ENCODE peak calls at places on chromosome 13, in four cellular contexts. P is GM20000, W is AG04450, V is uterus. O is an unnamed sample.

GRCh38 chr13:102978168-102978567 is 88.0 kb downstream of the SLC10A2 start:
- DNase-seq in W (no peak), V (no peak), P (no peak), O (no peak)

GRCh38 chr13:80988752-80989151 is 647.8 kb upstream of the SPRY2 start:
- DNase-seq in P (no peak), W (no peak), V (no peak), O (no peak)

GRCh38 chr13:97542102-97542501 is 108.1 kb downstream of the RAP2A start:
- DNase-seq in V (no peak), W (no peak), P (no peak), O (no peak)

GRCh38 chr13:46995874-46996273 is 99.0 kb upstream of the HTR2A start:
- DNase-seq in P (peak; percentile 34), V (no peak), W (no peak), O (no peak)

GRCh38 chr13:94454906-94455305 is 24.6 kb downstream of the DCT start:
- DNase-seq in W (no peak), P (no peak), V (no peak), O (no peak)

GRCh38 chr13:77397636-77398035 is 70.7 kb upstream of the MYCBP2 start:
- DNase-seq in W (no peak), P (no peak), V (no peak), O (no peak)

GRCh38 chr13:113105032-113105993 is at the start of gene F7:
- DNase-seq in W (no peak), P (no peak), V (no peak), O (no peak)

GRCh38 chr13:113736258-113736731 is 22.7 kb upstream of the TMEM255B start:
- DNase-seq in V (no peak), P (no peak), W (no peak), O (no peak)

GRCh38 chr13:74747186-74747955 is 613.2 kb upstream of the KLF12 start:
- DNase-seq in P (no peak), V (no peak), W (no peak), O (no peak)

GRCh38 chr13:69124996-69125395 is 982.6 kb upstream of the ATXN8OS start:
- DNase-seq in W (no peak), V (no peak), P (no peak), O (no peak)

GRCh38 chr13:98729526-98730057 is 22.9 kb downstream of the SLC15A1 start:
- DNase-seq in V (no peak), W (no peak), P (no peak), O (no peak)

GRCh38 chr13:113836917-113837553 is 26.8 kb downstream of the GAS6 start:
- DNase-seq in W (peak; percentile 62), P (peak; percentile 46), V (peak; percentile 82), O (no peak)

GRCh38 chr13:102770435-102770834 is 3.2 kb downstream of the TEX30 start:
- DNase-seq in W (no peak), P (no peak), V (no peak), O (no peak)

GRCh38 chr13:100674363-100674847 is at the start of gene TMTC4:
- DNase-seq in V (no peak), W (no peak), P (no peak), O (no peak)

GRCh38 chr13:100673376-100673830 is 1.2 kb downstream of the TMTC4 start:
- DNase-seq in W (no peak), V (no peak), P (no peak), O (peak; percentile 11)

GRCh38 chr13:100673831-100674362 is 698 bp downstream of the TMTC4 start:
- DNase-seq in W (peak; percentile 63), P (peak; percentile 67), V (peak; percentile 67), O (no peak)

GRCh38 chr13:100675660-100676129 is 1.1 kb upstream of the TMTC4 start:
- DNase-seq in W (no peak), P (no peak), V (no peak), O (no peak)

GRCh38 chr13:100674848-100675659 is 459 bp upstream of the TMTC4 start:
- DNase-seq in P (peak; percentile 100), V (peak; percentile 99), W (peak; percentile 92), O (peak; percentile 100)
- TF ChIP-seq CTCF in P (peak; percentile 43), V (peak; percentile 31), W (peak; percentile 47), O (no peak)

GRCh38 chr13:20301391-20302071 is 69.4 kb upstream of the GJB6 start:
- DNase-seq in P (no peak), W (no peak), V (no peak), O (no peak)

GRCh38 chr13:20303636-20304035 is 71.5 kb upstream of the GJB6 start:
- DNase-seq in P (no peak), W (no peak), V (no peak), O (no peak)

GRCh38 chr13:20311022-20311421 is 78.9 kb upstream of the GJB6 start:
- DNase-seq in W (no peak), V (no peak), P (no peak), O (no peak)

GRCh38 chr13:20306039-20306438 is 73.9 kb upstream of the GJB6 start:
- DNase-seq in V (no peak), P (no peak), W (no peak), O (no peak)

DNA sequence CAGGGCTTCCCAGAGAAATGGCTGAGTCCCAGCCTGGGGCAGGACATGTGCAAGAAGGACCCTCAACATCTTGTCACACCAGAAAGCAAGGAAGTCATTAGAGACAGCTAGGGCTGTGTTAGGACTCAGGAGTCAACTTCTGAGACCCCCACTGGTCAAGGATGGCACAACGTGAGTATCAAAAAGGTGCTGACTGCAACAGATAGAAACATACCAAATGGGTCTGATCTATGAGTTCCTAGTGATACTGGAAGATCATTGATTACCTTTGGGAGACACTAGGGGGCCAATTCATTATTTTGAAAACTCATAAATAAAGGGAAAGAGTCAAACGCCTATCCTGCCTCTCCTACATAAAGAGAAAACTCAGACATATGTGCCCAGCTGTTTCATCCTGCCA is 73.5 kb upstream of the GJB6 start:
- DNase-seq in P (no peak), W (no peak), V (no peak), O (no peak)
- TF ChIP-seq CTCF in P (no peak), W (no peak), V (no peak), O (no peak)

DNA sequence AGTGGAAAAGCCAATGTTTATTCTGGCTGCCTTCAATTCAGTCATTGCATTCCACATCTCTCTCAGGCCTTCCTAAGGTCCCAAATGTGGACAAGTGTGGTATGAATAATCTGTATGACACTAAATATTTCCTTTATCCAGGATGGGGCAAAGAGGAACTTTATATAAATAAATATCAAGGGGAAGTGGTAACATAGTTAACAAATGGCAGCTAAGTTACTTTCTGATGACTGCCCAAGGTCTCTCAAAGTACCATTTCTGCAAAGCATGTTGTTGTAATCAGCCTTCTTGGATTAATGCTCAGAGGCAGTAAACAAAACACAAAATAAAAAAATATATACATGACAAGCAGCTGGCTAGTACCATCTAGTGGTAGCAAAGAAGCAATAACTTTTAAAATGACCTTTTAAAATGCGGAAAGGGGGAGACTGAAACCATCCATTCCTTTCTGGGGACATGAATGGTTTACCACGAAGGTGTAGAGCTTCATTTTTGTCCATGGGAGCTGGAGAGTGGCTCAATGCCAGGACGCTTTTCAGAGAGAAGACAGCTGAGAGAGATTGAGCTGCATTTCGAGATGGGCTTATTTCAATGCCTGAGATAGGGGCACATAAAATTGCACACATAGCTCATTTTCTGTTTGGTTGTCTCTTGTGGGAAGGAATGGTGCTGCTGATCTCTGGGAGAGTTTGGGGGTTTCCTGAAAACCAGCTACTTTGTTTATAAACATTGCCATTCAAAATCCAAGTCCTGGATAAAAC is 259.2 kb downstream of the RFC3 start:
- DNase-seq in P (peak; percentile 14), W (no peak), V (no peak), O (no peak)
- TF ChIP-seq CTCF in P (no peak), W (peak; percentile 62), V (peak; percentile 35), O (peak; percentile 76)

GRCh38 chr13:82739881-82740280 is 1142.4 kb downstream of the SLITRK1 start:
- DNase-seq in P (no peak), V (no peak), W (no peak), O (no peak)
- TF ChIP-seq CTCF in P (no peak), V (no peak), W (peak; percentile 40), O (no peak)

GRCh38 chr13:41310963-41311606 is at the start of gene NAA16:
- DNase-seq in W (peak; percentile 72), P (peak; percentile 95), V (peak; percentile 89), O (peak; percentile 95)
- TF ChIP-seq CTCF in W (no peak), P (no peak), V (no peak), O (peak; percentile 30)

GRCh38 chr13:95556981-95557380 is 4.5 kb downstream of the CLDN10 start:
- DNase-seq in W (no peak), V (no peak), P (no peak), O (no peak)

GRCh38 chr13:95553271-95553588 is 710 bp downstream of the CLDN10 start:
- DNase-seq in V (no peak), P (no peak), W (no peak), O (no peak)

GRCh38 chr13:95552208-95552538 is 347 bp upstream of the CLDN10 start:
- DNase-seq in V (no peak), W (no peak), P (no peak), O (no peak)

GRCh38 chr13:95553614-95554385 is 1.3 kb downstream of the CLDN10 start:
- DNase-seq in P (peak; percentile 33), V (no peak), W (no peak), O (no peak)

GRCh38 chr13:95552539-95553270 is at the start of gene CLDN10:
- DNase-seq in W (no peak), P (peak; percentile 29), V (no peak), O (peak; percentile 71)
- TF ChIP-seq CTCF in W (no peak), P (no peak), V (no peak), O (peak; percentile 61)

O was measured in neural crest cell.